ENCODE peak calls at places on chromosomes 2 and 18, in seven cellular contexts. One of them, this sample, is unnamed.

GRCh38 chr18:33875029-33875428 is 297.0 kb downstream of the ASXL3 start:
- DNase-seq in right lobe of liver: no peak
- DNase-seq in esophagus squamous epithelium: no peak
- DNase-seq in breast epithelium: no peak
- DNase-seq in A549: no peak
- DNase-seq in HepG2: no peak
- DNase-seq in uterus: no peak
- DNase-seq in this sample: no peak

GRCh38 chr2:236853558-236853957 is 232.1 kb upstream of the COPS8 start:
- DNase-seq in A549: no peak
- DNase-seq in HepG2: no peak
- DNase-seq in esophagus squamous epithelium: no peak
- DNase-seq in breast epithelium: no peak
- DNase-seq in uterus: no peak
- DNase-seq in right lobe of liver: no peak
- DNase-seq in this sample: peak; percentile 52

GRCh38 chr2:73697606-73698005 is 39.5 kb downstream of the TPRKB start:
- DNase-seq in HepG2: no peak
- DNase-seq in A549: no peak
- DNase-seq in breast epithelium: no peak
- DNase-seq in uterus: no peak
- DNase-seq in esophagus squamous epithelium: no peak
- DNase-seq in right lobe of liver: no peak
- DNase-seq in this sample: no peak

GRCh38 chr2:218658671-218659257 is 659 bp downstream of the ZNF142 start:
- DNase-seq in HepG2: peak; percentile 57
- DNase-seq in A549: peak; percentile 75
- DNase-seq in right lobe of liver: no peak
- DNase-seq in breast epithelium: no peak
- DNase-seq in esophagus squamous epithelium: no peak
- DNase-seq in uterus: no peak
- DNase-seq in this sample: no peak

GRCh38 chr2:119252186-119253113 is 28.8 kb downstream of the STEAP3 start:
- DNase-seq in esophagus squamous epithelium: no peak
- DNase-seq in right lobe of liver: no peak
- DNase-seq in A549: peak; percentile 89
- DNase-seq in breast epithelium: peak; percentile 28
- DNase-seq in HepG2: no peak
- DNase-seq in uterus: no peak
- DNase-seq in this sample: no peak

GRCh38 chr18:35282353-35282752 is 7.7 kb downstream of the ZSCAN30 start:
- DNase-seq in HepG2: peak; percentile 8
- DNase-seq in esophagus squamous epithelium: no peak
- DNase-seq in uterus: no peak
- DNase-seq in breast epithelium: no peak
- DNase-seq in right lobe of liver: no peak
- DNase-seq in A549: no peak
- DNase-seq in this sample: no peak

GRCh38 chr2:216574046-216574445 is 59.2 kb upstream of the IGFBP2 start:
- DNase-seq in breast epithelium: no peak
- DNase-seq in uterus: no peak
- DNase-seq in esophagus squamous epithelium: no peak
- DNase-seq in HepG2: no peak
- DNase-seq in A549: no peak
- DNase-seq in right lobe of liver: no peak
- DNase-seq in this sample: no peak

GRCh38 chr2:167689444-167689843 is 558.0 kb downstream of the STK39 start:
- DNase-seq in esophagus squamous epithelium: no peak
- DNase-seq in breast epithelium: no peak
- DNase-seq in uterus: no peak
- DNase-seq in A549: peak; percentile 41
- DNase-seq in right lobe of liver: no peak
- DNase-seq in HepG2: peak; percentile 39
- DNase-seq in this sample: no peak

GRCh38 chr18:9417081-9417841 is 58.1 kb upstream of the RALBP1 start:
- DNase-seq in esophagus squamous epithelium: no peak
- DNase-seq in HepG2: no peak
- DNase-seq in uterus: peak; percentile 31
- DNase-seq in right lobe of liver: no peak
- DNase-seq in breast epithelium: no peak
- DNase-seq in A549: no peak
- DNase-seq in this sample: no peak

DNA sequence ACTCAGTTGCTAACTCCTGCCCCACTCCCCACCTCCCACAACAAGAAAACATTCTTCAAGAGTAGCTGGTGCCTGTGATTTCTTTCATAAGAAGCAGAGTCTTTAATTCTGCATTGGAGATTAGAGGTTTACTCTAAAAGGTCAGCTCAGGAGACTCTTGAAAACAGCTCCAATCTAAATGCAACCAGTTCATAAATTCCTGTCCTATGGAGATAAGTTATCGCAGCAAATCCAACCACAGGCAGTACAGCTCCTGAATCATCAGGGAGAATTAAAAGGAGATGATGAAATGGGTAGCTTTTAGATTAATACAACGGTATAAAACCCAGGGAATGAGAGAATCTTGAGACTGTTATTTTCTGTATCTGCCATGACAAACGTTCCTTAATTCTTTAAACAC is 130.7 kb downstream of the SOCS6 start:
- DNase-seq in A549: no peak
- DNase-seq in esophagus squamous epithelium: no peak
- DNase-seq in HepG2: no peak
- DNase-seq in right lobe of liver: no peak
- DNase-seq in uterus: no peak
- DNase-seq in breast epithelium: no peak
- DNase-seq in this sample: no peak
- H3K27ac ChIP-seq in A549: peak overlapping the region; percentile 100
- H3K27ac ChIP-seq in esophagus squamous epithelium: no peak overlapping the region
- H3K27ac ChIP-seq in HepG2: peak overlapping the region; percentile 61
- H3K27ac ChIP-seq in right lobe of liver: peak overlapping the region; percentile 79
- H3K27ac ChIP-seq in uterus: no peak overlapping the region
- H3K27ac ChIP-seq in breast epithelium: no peak overlapping the region
- H3K27ac ChIP-seq in this sample: no peak overlapping the region

DNA sequence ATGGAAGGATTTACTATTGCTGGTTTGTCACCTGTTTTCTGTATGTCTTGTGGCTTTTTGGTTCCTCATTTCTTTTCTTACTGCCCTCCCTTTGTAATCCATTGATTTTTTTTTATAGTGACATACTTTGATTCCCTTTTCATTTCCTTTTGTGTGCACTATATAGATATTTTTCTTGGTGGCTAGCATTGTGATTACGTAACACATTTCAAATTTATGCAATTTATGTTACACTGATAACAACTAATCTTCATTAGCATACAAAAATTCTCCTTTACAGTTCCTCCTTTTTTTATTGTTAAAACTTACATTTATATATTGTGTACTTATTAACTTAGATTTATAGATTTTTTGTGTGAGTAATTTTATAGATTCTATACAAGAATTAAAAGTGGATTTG is 80.6 kb downstream of the OTX1 start:
- DNase-seq in uterus: no peak
- DNase-seq in right lobe of liver: no peak
- DNase-seq in HepG2: no peak
- DNase-seq in esophagus squamous epithelium: no peak
- DNase-seq in breast epithelium: no peak
- DNase-seq in A549: no peak
- DNase-seq in this sample: no peak
- H3K9me3 ChIP-seq in uterus: peaks cover 3% of the 10 kb centered on the region
- H3K9me3 ChIP-seq in right lobe of liver: no peaks in the 10 kb centered on the region
- H3K9me3 ChIP-seq in HepG2: peaks cover 18% of the 10 kb centered on the region
- H3K9me3 ChIP-seq in esophagus squamous epithelium: no peaks in the 10 kb centered on the region
- H3K9me3 ChIP-seq in breast epithelium: peaks cover 34% of the 10 kb centered on the region
- H3K9me3 ChIP-seq in A549: peaks cover 7% of the 10 kb centered on the region
- H3K9me3 ChIP-seq in this sample: peaks cover 7% of the 10 kb centered on the region

GRCh38 chr2:215356948-215357461 is 45.1 kb downstream of the ATIC start:
- DNase-seq in breast epithelium: no peak
- DNase-seq in right lobe of liver: no peak
- DNase-seq in A549: no peak
- DNase-seq in uterus: no peak
- DNase-seq in HepG2: no peak
- DNase-seq in esophagus squamous epithelium: no peak
- DNase-seq in this sample: no peak
- TF ChIP-seq POLR2A in breast epithelium: no peak
- TF ChIP-seq POLR2A in right lobe of liver: no peak
- TF ChIP-seq POLR2A in A549: no peak
- TF ChIP-seq POLR2A in uterus: no peak
- TF ChIP-seq POLR2A in HepG2: no peak
- TF ChIP-seq POLR2A in esophagus squamous epithelium: no peak
- TF ChIP-seq POLR2A in this sample: no peak

DNA sequence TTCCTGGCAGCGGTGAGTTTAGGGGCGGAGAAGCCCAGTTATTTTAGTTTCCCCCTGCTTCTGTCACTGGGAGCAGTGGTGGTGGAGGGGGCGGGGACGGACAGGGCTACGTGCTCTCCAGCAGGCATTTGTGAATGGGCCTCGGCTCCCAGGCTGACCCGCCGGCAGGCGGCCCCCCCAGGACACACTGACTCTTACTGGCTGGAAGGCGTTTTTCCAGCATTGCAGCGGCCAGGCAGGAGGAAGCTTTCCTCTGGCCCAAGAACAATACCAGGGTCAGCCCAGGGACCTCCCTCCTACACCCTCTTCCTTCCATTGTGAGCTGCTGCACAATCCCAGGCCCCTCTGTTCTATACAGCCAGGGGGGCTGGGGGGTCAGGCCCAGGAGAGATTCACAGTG is 142.0 kb downstream of the CTIF start:
- DNase-seq in HepG2: no peak
- DNase-seq in A549: no peak
- DNase-seq in esophagus squamous epithelium: no peak
- DNase-seq in uterus: peak; percentile 63
- DNase-seq in right lobe of liver: peak; percentile 79
- DNase-seq in breast epithelium: no peak
- DNase-seq in this sample: no peak
- H3K27ac ChIP-seq in HepG2: no peak overlapping the region
- H3K27ac ChIP-seq in A549: no peak overlapping the region
- H3K27ac ChIP-seq in esophagus squamous epithelium: peak overlapping the region; percentile 82
- H3K27ac ChIP-seq in uterus: peak overlapping the region; percentile 29
- H3K27ac ChIP-seq in right lobe of liver: peak overlapping the region; percentile 57
- H3K27ac ChIP-seq in breast epithelium: peak overlapping the region; percentile 75
- H3K27ac ChIP-seq in this sample: no peak overlapping the region

GRCh38 chr2:47595690-47596089 is 187.3 kb upstream of the MSH6 start:
- DNase-seq in HepG2: no peak
- DNase-seq in right lobe of liver: no peak
- DNase-seq in uterus: no peak
- DNase-seq in breast epithelium: no peak
- DNase-seq in A549: no peak
- DNase-seq in esophagus squamous epithelium: no peak
- DNase-seq in this sample: no peak

GRCh38 chr2:47595115-47595514 is 187.8 kb upstream of the MSH6 start:
- DNase-seq in breast epithelium: no peak
- DNase-seq in A549: no peak
- DNase-seq in right lobe of liver: no peak
- DNase-seq in esophagus squamous epithelium: no peak
- DNase-seq in uterus: no peak
- DNase-seq in HepG2: no peak
- DNase-seq in this sample: no peak

GRCh38 chr2:47594656-47595055 is 188.3 kb upstream of the MSH6 start:
- DNase-seq in A549: no peak
- DNase-seq in uterus: no peak
- DNase-seq in HepG2: no peak
- DNase-seq in right lobe of liver: no peak
- DNase-seq in esophagus squamous epithelium: no peak
- DNase-seq in breast epithelium: no peak
- DNase-seq in this sample: no peak

DNA sequence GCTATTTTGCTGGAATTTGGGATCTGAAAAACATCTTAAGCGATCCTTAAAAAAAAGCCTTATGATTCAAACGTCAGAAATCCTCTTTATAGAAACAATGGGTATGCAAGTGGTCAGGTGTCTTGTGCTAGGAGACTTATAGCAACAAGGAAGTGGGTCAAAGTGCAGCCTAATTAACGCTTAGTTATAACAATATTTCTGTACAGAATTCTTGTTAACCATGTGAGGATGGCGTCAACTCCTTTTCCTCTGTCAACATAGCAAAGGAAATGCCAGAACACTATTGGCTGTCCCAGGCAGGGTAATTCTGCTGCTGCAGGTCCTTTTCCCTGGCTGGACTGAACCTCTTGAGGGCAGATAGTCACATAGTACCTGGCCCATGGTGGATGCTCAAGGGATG is 189.4 kb downstream of the MSH2 start:
- DNase-seq in HepG2: no peak
- DNase-seq in breast epithelium: no peak
- DNase-seq in uterus: no peak
- DNase-seq in right lobe of liver: no peak
- DNase-seq in A549: no peak
- DNase-seq in esophagus squamous epithelium: no peak
- DNase-seq in this sample: no peak
- H3K9me3 ChIP-seq in HepG2: no peaks in the 10 kb centered on the region
- H3K9me3 ChIP-seq in breast epithelium: peaks cover 14% of the 10 kb centered on the region
- H3K9me3 ChIP-seq in uterus: no peaks in the 10 kb centered on the region
- H3K9me3 ChIP-seq in right lobe of liver: no peaks in the 10 kb centered on the region
- H3K9me3 ChIP-seq in A549: peaks cover 3% of the 10 kb centered on the region
- H3K9me3 ChIP-seq in esophagus squamous epithelium: no peaks in the 10 kb centered on the region
- H3K9me3 ChIP-seq in this sample: no peaks in the 10 kb centered on the region

GRCh38 chr2:25187729-25188350 is 19.5 kb upstream of the POMC start:
- DNase-seq in uterus: no peak
- DNase-seq in breast epithelium: no peak
- DNase-seq in HepG2: no peak
- DNase-seq in esophagus squamous epithelium: no peak
- DNase-seq in A549: no peak
- DNase-seq in right lobe of liver: no peak
- DNase-seq in this sample: no peak

GRCh38 chr2:25188405-25188804 is 20.0 kb upstream of the POMC start:
- DNase-seq in breast epithelium: no peak
- DNase-seq in A549: no peak
- DNase-seq in HepG2: no peak
- DNase-seq in esophagus squamous epithelium: no peak
- DNase-seq in right lobe of liver: no peak
- DNase-seq in uterus: no peak
- DNase-seq in this sample: no peak

GRCh38 chr2:25178976-25179375 is 10.6 kb upstream of the POMC start:
- DNase-seq in HepG2: no peak
- DNase-seq in A549: no peak
- DNase-seq in breast epithelium: no peak
- DNase-seq in uterus: no peak
- DNase-seq in right lobe of liver: no peak
- DNase-seq in esophagus squamous epithelium: no peak
- DNase-seq in this sample: no peak

GRCh38 chr2:25184254-25184653 is 15.9 kb upstream of the POMC start:
- DNase-seq in uterus: no peak
- DNase-seq in right lobe of liver: no peak
- DNase-seq in esophagus squamous epithelium: no peak
- DNase-seq in A549: no peak
- DNase-seq in HepG2: no peak
- DNase-seq in breast epithelium: no peak
- DNase-seq in this sample: no peak
- TF ChIP-seq POLR2A in uterus: no peak
- TF ChIP-seq POLR2A in right lobe of liver: no peak
- TF ChIP-seq POLR2A in esophagus squamous epithelium: no peak
- TF ChIP-seq POLR2A in A549: no peak
- TF ChIP-seq POLR2A in HepG2: no peak
- TF ChIP-seq POLR2A in breast epithelium: no peak
- TF ChIP-seq POLR2A in this sample: no peak